ENCODE peak calls at places on chromosomes 4 and X, in four cellular contexts. U is HepG2, K is WTC11, P is GM12878. N is an unnamed sample.

GRCh38 chr4:94530073-94530472 is 78.3 kb downstream of the PDLIM5 start:
- DNase-seq in U (no peak), K (no peak), P (no peak), N (no peak)

GRCh38 chr4:101102114-101102752 is 245.1 kb downstream of the PPP3CA start:
- DNase-seq in U (no peak), K (no peak), P (no peak), N (no peak)

GRCh38 chr4:110742148-110742547 is 119.3 kb upstream of the PITX2 start:
- DNase-seq in U (no peak), K (no peak), P (no peak), N (no peak)

GRCh38 chrX:68273887-68274286 is 159.4 kb downstream of the OPHN1 start:
- DNase-seq in U (no peak), K (peak), P (no peak), N (no peak)

GRCh38 chr4:137705171-137705783 is 173.0 kb upstream of the PCDH18 start:
- DNase-seq in U (no peak), K (no peak), P (no peak), N (no peak)

GRCh38 chr4:81757706-81758105 is 286.0 kb upstream of the RASGEF1B start:
- DNase-seq in U (no peak), K (no peak), P (no peak), N (no peak)

GRCh38 chrX:40173662-40174593 is 76.2 kb upstream of the BCOR start:
- DNase-seq in U (peak), K (peak), P (no peak), N (no peak)

GRCh38 chrX:55004231-55004630 is 4.1 kb downstream of the APEX2 start:
- DNase-seq in U (no peak), K (no peak), P (no peak), N (no peak)

GRCh38 chrX:129678176-129678880 is 23.6 kb upstream of the APLN start:
- DNase-seq in U (no peak), K (no peak), P (no peak), N (no peak)

GRCh38 chrX:109739625-109740024 is 6.6 kb upstream of the ACSL4 start:
- DNase-seq in U (no peak), K (no peak), P (no peak), N (no peak)

GRCh38 chr4:101345271-101345595 is 2.1 kb downstream of the PPP3CA start:
- DNase-seq in U (no peak), K (no peak), P (no peak), N (no peak)

GRCh38 chr4:42392436-42392835 is 4.9 kb upstream of the SHISA3 start:
- DNase-seq in U (no peak), K (no peak), P (no peak), N (no peak)

GRCh38 chr4:183621875-183622274 is 37.1 kb downstream of the RWDD4 start:
- DNase-seq in U (no peak), K (no peak), P (no peak), N (no peak)

GRCh38 chr4:71261001-71261400 is 77.8 kb upstream of the SLC4A4 start:
- DNase-seq in U (no peak), K (no peak), P (no peak), N (no peak)

GRCh38 chr4:78293348-78293747 is 236.2 kb downstream of the FRAS1 start:
- DNase-seq in U (no peak), K (no peak), P (no peak), N (no peak)

GRCh38 chr4:10090467-10091250 is 25.9 kb downstream of the WDR1 start:
- DNase-seq in U (no peak), K (no peak), P (no peak), N (no peak)

GRCh38 chr4:85870298-85871083 is 395.5 kb downstream of the ARHGAP24 start:
- DNase-seq in U (no peak), K (no peak), P (no peak), N (no peak)

GRCh38 chr4:174118171-174118570 is 165.3 kb downstream of the FBXO8 start:
- DNase-seq in U (no peak), K (no peak), P (no peak), N (peak)

GRCh38 chrX:41312786-41313185 is 21.2 kb upstream of the DDX3X start:
- DNase-seq in U (no peak), K (no peak), P (no peak), N (no peak)

GRCh38 chrX:41313419-41313818 is 20.5 kb upstream of the DDX3X start:
- DNase-seq in U (no peak), K (no peak), P (no peak), N (no peak)

GRCh38 chrX:41314204-41314603 is 19.8 kb upstream of the DDX3X start:
- DNase-seq in U (no peak), K (no peak), P (no peak), N (no peak)

GRCh38 chrX:41320393-41320792 is 13.6 kb upstream of the DDX3X start:
- DNase-seq in U (no peak), K (no peak), P (no peak), N (no peak)

GRCh38 chrX:41317487-41318208 is 16.3 kb upstream of the DDX3X start:
- DNase-seq in U (no peak), K (no peak), P (no peak), N (no peak)
- TF ChIP-seq TCF7 in U (no peak), K (no peak), P (no peak), N (no peak)

GRCh38 chr4:122000849-122001248 is 49.0 kb upstream of the TRPC3 start:
- DNase-seq in U (no peak), K (no peak), P (no peak), N (no peak)

GRCh38 chr4:122007016-122007415 is 55.2 kb upstream of the TRPC3 start:
- DNase-seq in U (no peak), K (no peak), P (no peak), N (no peak)

GRCh38 chr4:122005064-122005755 is 53.4 kb upstream of the TRPC3 start:
- DNase-seq in U (no peak), K (no peak), P (no peak), N (no peak)

GRCh38 chr4:121998024-121998423 is 46.2 kb upstream of the TRPC3 start:
- DNase-seq in U (no peak), K (peak), P (no peak), N (no peak)

GRCh38 chr4:122003335-122003734 is 51.5 kb upstream of the TRPC3 start:
- DNase-seq in U (peak), K (peak), P (peak), N (peak)
- TF ChIP-seq TCF7 in U (no peak), K (no peak), P (no peak), N (no peak)

GRCh38 chrX:31213941-31214340 is 142.1 kb upstream of the FTHL17 start:
- DNase-seq in U (no peak), K (peak), P (no peak), N (peak)
- TF ChIP-seq TCF7 in U (no peak), K (no peak), P (no peak), N (no peak)

DNA sequence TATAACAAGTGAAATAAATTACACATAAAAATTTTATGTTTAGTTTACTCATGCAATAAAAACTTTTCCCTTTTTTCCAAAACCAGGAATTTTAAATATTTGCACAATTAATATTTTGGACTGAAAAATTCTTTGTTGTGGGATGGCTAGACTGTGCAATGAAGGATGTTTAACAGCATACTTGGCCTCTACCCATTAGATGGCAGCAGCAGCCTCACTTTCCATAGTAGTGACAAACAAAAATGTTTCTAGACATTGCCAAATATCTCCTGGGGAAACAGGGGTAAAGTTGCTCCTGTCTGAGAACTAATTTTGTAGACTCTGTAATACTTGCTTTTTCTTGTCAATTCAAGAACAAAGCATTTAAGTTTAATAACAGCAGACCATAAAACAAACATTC is 49.8 kb downstream of the SCLT1 start:
- DNase-seq in U (peak), K (no peak), P (no peak), N (no peak)
- TF ChIP-seq TCF7 in U (no peak), K (no peak), P (no peak), N (no peak)

GRCh38 chr4:73668806-73669205 is 48.6 kb upstream of the RASSF6 start:
- DNase-seq in U (no peak), K (no peak), P (no peak), N (no peak)
- TF ChIP-seq TCF7 in U (no peak), K (no peak), P (no peak), N (no peak)

GRCh38 chrX:31497086-31497485 is 425.2 kb upstream of the FTHL17 start:
- DNase-seq in U (no peak), K (no peak), P (no peak), N (no peak)

GRCh38 chrX:31500920-31501319 is 429.1 kb upstream of the FTHL17 start:
- DNase-seq in U (no peak), K (no peak), P (no peak), N (no peak)

GRCh38 chrX:31499120-31499519 is 427.3 kb upstream of the FTHL17 start:
- DNase-seq in U (no peak), K (no peak), P (no peak), N (no peak)
- TF ChIP-seq TCF7 in U (no peak), K (no peak), P (no peak), N (no peak)

DNA sequence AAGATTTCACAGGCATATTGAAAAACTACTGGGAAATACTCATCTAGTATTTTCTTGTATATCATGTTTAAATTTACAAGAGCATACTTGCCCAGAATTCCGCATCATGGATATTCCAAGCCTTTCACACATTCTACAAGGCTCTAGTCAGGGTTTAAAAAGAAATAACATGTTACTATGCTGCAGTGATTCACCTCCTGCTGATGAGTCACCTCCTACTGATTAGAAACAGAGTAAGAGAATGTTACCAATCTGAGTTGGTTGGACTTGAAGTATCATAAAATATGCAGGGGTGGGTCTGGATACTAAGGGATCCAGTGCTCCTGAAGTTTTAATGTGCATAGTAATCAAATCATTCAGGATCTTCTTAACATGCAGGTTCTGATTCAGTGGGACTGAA is 192.0 kb upstream of the ANK2 start:
- DNase-seq in U (no peak), K (no peak), P (no peak), N (no peak)
- TF ChIP-seq TCF7 in U (no peak), K (no peak), P (no peak), N (no peak)

GRCh38 chr4:4837921-4838601 is 21.4 kb upstream of the MSX1 start:
- DNase-seq in U (no peak), K (no peak), P (no peak), N (no peak)
- TF ChIP-seq TCF7 in U (no peak), K (no peak), P (no peak), N (no peak)

GRCh38 chrX:42524374-42524773 is 253.6 kb downstream of the PPP1R2C start:
- DNase-seq in U (no peak), K (no peak), P (no peak), N (no peak)
- TF ChIP-seq TCF7 in U (no peak), K (no peak), P (no peak), N (no peak)

GRCh38 chr4:40585201-40585789 is 44.4 kb downstream of the RBM47 start:
- DNase-seq in U (no peak), K (no peak), P (no peak), N (no peak)

GRCh38 chr4:40587826-40588225 is 41.8 kb downstream of the RBM47 start:
- DNase-seq in U (no peak), K (no peak), P (no peak), N (no peak)

GRCh38 chr4:40587351-40587750 is 42.3 kb downstream of the RBM47 start:
- DNase-seq in U (no peak), K (no peak), P (no peak), N (no peak)

GRCh38 chr4:40586034-40586433 is 43.6 kb downstream of the RBM47 start:
- DNase-seq in U (no peak), K (no peak), P (no peak), N (no peak)

GRCh38 chr4:40586729-40587128 is 42.9 kb downstream of the RBM47 start:
- DNase-seq in U (no peak), K (no peak), P (no peak), N (no peak)
- TF ChIP-seq TCF7 in U (no peak), K (no peak), P (no peak), N (no peak)